ENCODE peak calls at places on chromosome 13, in six cellular contexts. C is psoas muscle, B is neural crest cell, M is MCF 10A, U is ascending aorta, F is progenitor cell of endocrine pancreas. R is an unnamed sample.

GRCh38 chr13:28820099-28821051 is at the start of gene MTUS2:
- DNase-seq in F (peak; percentile 24), M (no peak), U (no peak), C (no peak), B (peak; percentile 11), R (no peak)

GRCh38 chr13:59447846-59448620 is 715.7 kb downstream of the DIAPH3 start:
- DNase-seq in C (no peak), F (no peak), B (no peak), M (no peak), U (no peak), R (no peak)

GRCh38 chr13:27425151-27425917 is 915 bp downstream of the GTF3A start:
- DNase-seq in C (no peak), M (peak; percentile 25), U (no peak), B (no peak), F (no peak), R (peak; percentile 25)

GRCh38 chr13:24605923-24606372 is 74.3 kb upstream of the ATP12A start:
- DNase-seq in C (no peak), F (no peak), B (no peak), M (peak; percentile 43), U (no peak), R (no peak)

GRCh38 chr13:111116830-111117229 is 1.7 kb downstream of the ARHGEF7 start:
- DNase-seq in M (no peak), F (no peak), C (no peak), U (no peak), B (no peak), R (no peak)

GRCh38 chr13:61410669-61411297 is 4.9 kb downstream of the PCDH20 start:
- DNase-seq in B (no peak), C (no peak), F (no peak), M (peak; percentile 24), U (no peak), R (no peak)

GRCh38 chr13:37118002-37118401 is 12.5 kb upstream of the CSNK1A1L start:
- DNase-seq in C (no peak), F (no peak), M (no peak), U (no peak), B (no peak), R (no peak)

GRCh38 chr13:81639984-81640582 is 1299.2 kb upstream of the SPRY2 start:
- DNase-seq in C (no peak), M (peak; percentile 58), B (no peak), F (no peak), U (no peak), R (no peak)

GRCh38 chr13:38382946-38383345 is 33.3 kb downstream of the UFM1 start:
- DNase-seq in B (no peak), C (no peak), F (no peak), U (no peak), M (no peak), R (no peak)

GRCh38 chr13:99495478-99496321 is 5.6 kb upstream of the TM9SF2 start:
- DNase-seq in M (no peak), U (no peak), F (no peak), C (no peak), B (no peak), R (no peak)

GRCh38 chr13:105466376-105466775 is 1069.1 kb downstream of the EFNB2 start:
- DNase-seq in B (no peak), U (no peak), F (no peak), M (no peak), C (no peak), R (no peak)

GRCh38 chr13:45295536-45295935 is 45.4 kb downstream of the TPT1 start:
- DNase-seq in B (no peak), M (no peak), C (no peak), U (no peak), F (no peak), R (no peak)

GRCh38 chr13:94351292-94352000 is 128.0 kb downstream of the DCT start:
- DNase-seq in B (no peak), C (no peak), F (no peak), M (no peak), U (no peak), R (no peak)

GRCh38 chr13:31008400-31009115 is 76.1 kb downstream of the TEX26 start:
- DNase-seq in C (no peak), F (no peak), U (no peak), M (peak; percentile 29), B (no peak), R (no peak)

GRCh38 chr13:29893438-29893837 is 43.0 kb upstream of the UBL3 start:
- DNase-seq in F (no peak), M (no peak), U (no peak), B (no peak), C (no peak), R (no peak)

GRCh38 chr13:36713842-36714241 is 40.0 kb downstream of the SERTM1 start:
- DNase-seq in C (no peak), U (no peak), B (no peak), F (no peak), M (no peak), R (no peak)

GRCh38 chr13:78137404-78138142 is 218.9 kb upstream of the EDNRB start:
- DNase-seq in C (no peak), M (peak; percentile 68), U (no peak), B (peak; percentile 35), F (no peak), R (no peak)

GRCh38 chr13:95153647-95154405 is 147.4 kb downstream of the ABCC4 start:
- DNase-seq in U (no peak), M (peak; percentile 65), C (no peak), B (no peak), F (no peak), R (no peak)

GRCh38 chr13:34156841-34157365 is 339.0 kb downstream of the RFC3 start:
- DNase-seq in F (peak; percentile 19), B (no peak), U (peak; percentile 92), C (peak; percentile 44), M (peak; percentile 95), R (no peak)

GRCh38 chr13:101917475-101917810 is 465.0 kb downstream of the ITGBL1 start:
- DNase-seq in M (no peak), C (no peak), U (no peak), F (no peak), B (no peak), R (no peak)

GRCh38 chr13:33677215-33677614 is 140.7 kb upstream of the RFC3 start:
- DNase-seq in B (no peak), M (no peak), F (no peak), C (no peak), U (no peak), R (no peak)

GRCh38 chr13:46160474-46161066 is 21.4 kb downstream of the LCP1 start:
- DNase-seq in U (no peak), C (no peak), M (peak; percentile 70), B (peak; percentile 39), F (no peak), R (no peak)

GRCh38 chr13:100898431-100898830 is 223.8 kb upstream of the TMTC4 start:
- DNase-seq in B (no peak), U (no peak), M (no peak), C (no peak), F (no peak), R (no peak)

GRCh38 chr13:111418101-111418500 is 97.7 kb downstream of the TEX29 start:
- DNase-seq in F (no peak), M (no peak), U (no peak), B (no peak), C (no peak), R (no peak)

GRCh38 chr13:93289047-93289446 is 62.4 kb downstream of the GPC6 start:
- DNase-seq in U (no peak), M (peak; percentile 58), C (no peak), F (no peak), B (no peak), R (no peak)

DNA sequence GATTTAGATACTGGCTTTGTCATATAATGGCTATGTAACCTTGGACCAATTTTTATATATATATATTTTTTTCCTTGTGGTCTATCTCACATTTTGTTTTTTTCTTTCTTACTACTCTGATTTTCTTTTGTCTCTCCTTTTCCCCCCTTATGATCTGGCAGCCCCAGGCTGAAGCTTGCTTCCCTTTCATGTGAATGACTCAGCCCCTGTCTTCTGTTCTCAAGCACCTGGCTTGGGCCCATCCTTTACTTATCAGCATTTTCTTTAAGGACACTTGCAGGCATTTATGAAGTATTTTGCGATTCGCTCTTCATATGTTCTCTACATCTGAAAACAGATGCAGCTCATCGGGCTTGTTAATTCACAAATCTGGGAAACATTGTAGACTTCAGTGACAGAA is 163.6 kb downstream of the SPRY2 start:
- DNase-seq in M (peak; percentile 26), F (no peak), C (no peak), U (no peak), B (no peak), R (no peak)
- TF ChIP-seq CTCF in M (no peak), F (no peak), C (no peak), U (no peak), B (no peak), R (no peak)

GRCh38 chr13:66353664-66354063 is 876.5 kb downstream of the PCDH9 start:
- DNase-seq in U (no peak), F (no peak), B (no peak), C (no peak), M (peak; percentile 1), R (no peak)
- TF ChIP-seq CTCF in U (no peak), F (peak; percentile 22), B (no peak), C (no peak), M (no peak), R (no peak)

GRCh38 chr13:87138856-87139255 is 532.3 kb upstream of the SLITRK5 start:
- DNase-seq in U (no peak), M (no peak), B (no peak), F (no peak), C (no peak), R (no peak)
- TF ChIP-seq CTCF in U (no peak), M (no peak), B (no peak), F (no peak), C (no peak), R (no peak)

DNA sequence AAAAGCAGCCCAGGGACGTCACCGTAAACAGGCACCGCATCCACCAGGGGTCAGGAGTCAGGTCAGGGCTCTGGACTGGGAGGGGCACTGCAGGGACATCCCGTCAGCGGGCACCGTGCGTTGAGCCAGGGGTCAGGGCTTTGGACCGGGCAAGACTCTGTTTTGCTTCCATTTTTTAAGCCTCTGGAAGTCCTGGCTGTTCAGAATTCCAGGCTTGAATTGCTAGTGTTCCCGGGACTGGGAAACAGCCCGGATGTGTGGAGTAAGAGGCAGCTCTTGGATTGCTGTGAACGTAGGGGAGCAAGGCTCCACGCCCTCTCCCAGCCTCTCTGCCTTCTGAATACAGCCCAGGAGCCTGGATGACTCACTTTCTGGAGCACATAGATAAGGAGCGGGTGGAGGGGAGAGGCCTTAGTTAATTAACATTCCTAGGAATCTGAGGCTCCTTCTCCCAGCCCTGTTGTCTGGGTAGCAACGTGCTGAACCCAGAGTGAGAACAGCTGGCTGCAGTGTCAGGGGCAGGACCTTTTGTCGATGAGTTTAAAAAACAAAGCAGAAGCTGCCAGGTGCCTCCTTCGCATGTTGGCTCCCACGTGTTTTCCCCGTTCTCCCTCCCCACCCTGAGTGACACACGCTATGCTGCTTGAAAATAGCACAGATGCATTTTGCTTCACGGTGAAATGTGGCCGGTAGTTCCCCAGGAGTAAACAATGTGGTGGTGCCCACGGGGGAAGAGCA is 21.9 kb downstream of the ATP11A start:
- DNase-seq in M (peak; percentile 94), C (peak; percentile 83), U (peak; percentile 92), B (peak; percentile 31), F (peak; percentile 44), R (no peak)
- TF ChIP-seq CTCF in M (peak; percentile 44), C (peak; percentile 18), U (no peak), B (peak; percentile 24), F (peak; percentile 43), R (no peak)

GRCh38 chr13:22993148-22993547 is 187.6 kb upstream of the SGCG start:
- DNase-seq in B (no peak), C (no peak), F (no peak), M (no peak), U (no peak), R (no peak)
- TF ChIP-seq CTCF in B (no peak), C (no peak), F (no peak), M (no peak), U (no peak), R (no peak)